ENCODE peak calls at places on chromosomes 7 and 10, in five cellular contexts. M, X, U, J and Q are unnamed samples.

GRCh38 chr10:29131952-29132820 is 156.7 kb upstream of the LYZL1 start:
- DNase-seq in M (no peak), X (peak), U (no peak), J (no peak), Q (no peak)

GRCh38 chr10:10271639-10272192 is 746.0 kb upstream of the CELF2 start:
- DNase-seq in X (no peak), M (no peak), U (no peak), J (no peak), Q (no peak)

GRCh38 chr10:112140110-112140755 is 43.3 kb downstream of the GPAM start:
- DNase-seq in X (peak), J (peak), U (peak), M (peak), Q (peak)

GRCh38 chr10:43255644-43256431 is 11.0 kb downstream of the RASGEF1A start:
- DNase-seq in X (peak), M (no peak), U (no peak), J (no peak), Q (no peak)

GRCh38 chr10:24806262-24806661 is 82.6 kb upstream of the ARHGAP21 start:
- DNase-seq in X (no peak), M (no peak), J (no peak), U (no peak), Q (no peak)

GRCh38 chr7:37349979-37350590 is 98.6 kb downstream of the ELMO1 start:
- DNase-seq in M (no peak), U (no peak), X (no peak), J (no peak), Q (no peak)

GRCh38 chr10:12482586-12482985 is 133.2 kb downstream of the CAMK1D start:
- DNase-seq in J (no peak), M (no peak), X (no peak), U (no peak), Q (no peak)

GRCh38 chr7:26369519-26370385 is 78.1 kb downstream of the SNX10 start:
- DNase-seq in X (no peak), M (peak), J (no peak), U (no peak), Q (peak)

GRCh38 chr7:1965579-1966294 is 267.0 kb downstream of the MAD1L1 start:
- DNase-seq in U (no peak), J (no peak), X (peak), M (no peak), Q (no peak)

GRCh38 chr7:74001150-74001494 is 26.9 kb upstream of the ELN start:
- DNase-seq in X (no peak), M (no peak), J (no peak), U (no peak), Q (no peak)

GRCh38 chr7:111429781-111430180 is 132.5 kb downstream of the IMMP2L start:
- DNase-seq in U (no peak), X (no peak), J (no peak), M (no peak), Q (no peak)

GRCh38 chr7:158707610-158708009 is 3.0 kb upstream of the NCAPG2 start:
- DNase-seq in M (no peak), U (no peak), X (no peak), J (no peak), Q (no peak)